ENCODE peak calls at places on chromosomes 16 and 17, in five cellular contexts. V is NCI-H446 treated with DMSO at 0.1 percent for 48 hours; N is EH; U is A172; B is stimulated activated CD4-positive, alpha-beta T cell treated with anti-CD3 and anti-CD28 coated beads, Interleukin-15, amount 100 ng/mL, for 24 hours. X is an unnamed sample.

GRCh38 chr17:40415390-40415789 is 2.3 kb downstream of the TOP2A start:
- DNase-seq in V (peak), N (peak), U (peak), B (no peak), X (peak)

GRCh38 chr16:588639-588888 is 1.3 kb upstream of the RAB40C start:
- DNase-seq in V (no peak), N (peak), U (peak), B (peak), X (no peak)

GRCh38 chr16:68242085-68242484 is 3.1 kb upstream of the PLA2G15 start:
- DNase-seq in V (no peak), N (no peak), U (no peak), B (no peak), X (no peak)

GRCh38 chr17:73231363-73231762 is 30.3 kb downstream of the CPSF4L start:
- DNase-seq in V (no peak), N (peak), U (peak), B (no peak), X (no peak)

GRCh38 chr16:66950437-66950836 is 10.6 kb upstream of the CES3 start:
- DNase-seq in V (no peak), N (no peak), U (no peak), B (no peak), X (no peak)

GRCh38 chr17:75630071-75630917 is 2.9 kb upstream of the SMIM5 start:
- DNase-seq in V (no peak), N (no peak), U (no peak), B (no peak), X (no peak)

GRCh38 chr17:33725675-33726271 is 432.7 kb upstream of the ASIC2 start:
- DNase-seq in V (no peak), N (peak), U (peak), B (peak), X (no peak)

GRCh38 chr17:78318407-78318806 is 41.5 kb downstream of the SOCS3 start:
- DNase-seq in V (no peak), N (no peak), U (no peak), B (no peak), X (no peak)

GRCh38 chr17:82399601-82400101 is 18.5 kb upstream of the HEXD start:
- DNase-seq in V (no peak), N (no peak), U (peak), B (no peak), X (peak)

GRCh38 chr16:81237942-81238295 is 570 bp upstream of the BCO1 start:
- DNase-seq in V (no peak), N (no peak), U (no peak), B (no peak), X (no peak)

X was measured in NCI-H524 treated with DMSO at 0.1 percent for 48 hours.